ENCODE peak calls at places on chromosome 13, in ten cellular contexts. V is neural crest cell; X is nephron progenitor cell; F is astrocyte of the spinal cord; L is left ventricle myocardium inferior; N is adrenal gland; S is fibroblast of lung; C is sigmoid colon; R is ovary; W is activated CD8-positive, alpha-beta T cell treated with anti-CD3 and anti-CD28 coated beads for 36 hours. K is an unnamed sample.
A peak's percentile ranks its signal among the peaks of the same experiment; 100 is the strongest.

GRCh38 chr13:19860884-19861655 is 2.4 kb downstream of the ZMYM5 start:
- DNase-seq in W (peak; percentile 50), F (peak; percentile 64), C (no peak), L (no peak), N (no peak), V (no peak), X (no peak), S (peak; percentile 55), R (no peak), K (no peak)

GRCh38 chr13:34591801-34592454 is 350.1 kb upstream of the NBEA start:
- DNase-seq in V (no peak), R (no peak), S (no peak), X (no peak), N (no peak), F (no peak), C (no peak), L (peak; percentile 49), W (no peak), K (no peak)

GRCh38 chr13:109412232-109412935 is 374.0 kb downstream of the IRS2 start:
- DNase-seq in V (peak; percentile 54), N (peak; percentile 85), L (peak; percentile 55), X (peak; percentile 72), F (peak; percentile 80), W (no peak), R (peak; percentile 70), S (peak; percentile 36), C (no peak), K (no peak)

GRCh38 chr13:38348890-38349289 is 761 bp upstream of the UFM1 start:
- DNase-seq in S (no peak), L (no peak), X (peak; percentile 6), N (no peak), F (peak; percentile 48), W (peak; percentile 61), C (no peak), V (no peak), R (no peak), K (no peak)

GRCh38 chr13:40665061-40665753 is 1.2 kb downstream of the FOXO1 start:
- DNase-seq in R (peak; percentile 62), S (no peak), X (peak; percentile 58), N (peak; percentile 73), F (peak; percentile 12), L (peak; percentile 54), W (peak; percentile 53), V (peak; percentile 30), C (no peak), K (peak; percentile 64)

GRCh38 chr13:100106005-100106404 is 17.1 kb downstream of the PCCA start:
- DNase-seq in F (peak; percentile 63), N (no peak), C (no peak), V (no peak), L (no peak), R (no peak), W (no peak), X (no peak), S (no peak), K (no peak)

GRCh38 chr13:95462801-95463200 is 89.7 kb upstream of the CLDN10 start:
- DNase-seq in N (peak; percentile 24), V (no peak), F (no peak), C (no peak), W (no peak), X (no peak), L (no peak), S (no peak), R (no peak), K (no peak)

GRCh38 chr13:42137856-42138537 is 89.5 kb downstream of the DGKH start:
- DNase-seq in V (no peak), N (no peak), L (no peak), W (no peak), R (no peak), F (peak; percentile 37), S (no peak), C (no peak), X (no peak), K (peak; percentile 10)

GRCh38 chr13:109783815-109784589 is 2.4 kb downstream of the IRS2 start:
- DNase-seq in W (no peak), N (no peak), C (no peak), R (peak; percentile 50), V (no peak), X (no peak), S (no peak), L (no peak), F (peak; percentile 29), K (no peak)

GRCh38 chr13:95182570-95183285 is 118.5 kb downstream of the ABCC4 start:
- DNase-seq in R (no peak), S (no peak), L (no peak), F (no peak), C (no peak), V (no peak), X (no peak), N (no peak), W (no peak), K (peak; percentile 23)

GRCh38 chr13:45068036-45069001 is 52.0 kb upstream of the GTF2F2 start:
- DNase-seq in S (no peak), V (no peak), C (no peak), W (no peak), R (no peak), N (no peak), F (no peak), X (no peak), L (no peak), K (no peak)

GRCh38 chr13:102846261-102847015 is 606 bp downstream of the ERCC5 start:
- DNase-seq in C (peak; percentile 73), R (peak; percentile 31), S (peak; percentile 41), W (peak; percentile 70), X (peak; percentile 24), V (peak; percentile 7), L (peak; percentile 25), F (peak; percentile 39), N (peak; percentile 70), K (peak; percentile 22)

GRCh38 chr13:23146811-23147245 is 34.0 kb upstream of the SGCG start:
- DNase-seq in N (no peak), X (no peak), S (peak; percentile 82), R (no peak), L (no peak), F (no peak), V (no peak), W (no peak), C (no peak), K (no peak)

DNA sequence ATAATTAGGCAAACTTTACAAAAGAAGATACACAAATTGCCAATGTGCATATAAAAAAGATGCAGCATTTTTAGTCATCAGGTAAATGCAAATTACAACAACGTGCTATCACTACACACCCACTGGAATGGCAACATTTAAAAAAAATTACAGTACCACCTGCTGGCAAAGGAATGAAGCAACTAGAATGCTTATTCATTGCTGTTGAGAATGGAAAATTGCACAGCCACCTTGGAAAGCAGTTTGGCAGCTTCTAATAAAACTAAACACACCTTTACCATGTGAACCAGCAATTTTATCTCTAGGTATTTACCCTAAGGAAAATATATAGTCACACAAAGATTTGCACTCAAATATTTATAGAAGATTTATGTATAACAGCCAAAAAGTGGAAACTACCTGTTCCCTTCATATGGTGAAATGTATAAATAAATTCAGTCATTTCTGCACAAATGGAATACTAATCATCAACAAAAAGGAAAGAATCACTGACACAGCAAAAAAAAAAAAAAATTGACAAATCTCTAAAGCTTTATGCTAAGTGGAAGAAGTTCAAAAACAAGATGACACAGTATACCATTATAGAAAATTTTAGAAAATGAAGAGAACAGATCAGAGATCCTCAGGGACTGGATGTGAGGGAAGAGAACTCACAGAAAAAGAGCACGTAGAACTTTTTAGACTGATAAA is 30.3 kb downstream of the OXGR1 start:
- DNase-seq in S (no peak), L (no peak), R (no peak), C (no peak), N (no peak), V (no peak), X (no peak), W (no peak), F (no peak), K (no peak)
- TF ChIP-seq CTCF in S (no peak), L (no peak), R (no peak), C (no peak), N (no peak), V (no peak), X (no peak), W (no peak), F (no peak), K (no peak)

GRCh38 chr13:37049810-37050209 is 9.7 kb downstream of the SUPT20H start:
- DNase-seq in W (no peak), C (no peak), X (no peak), N (no peak), S (no peak), L (no peak), V (no peak), F (no peak), R (no peak), K (no peak)
- TF ChIP-seq CTCF in W (peak; percentile 5), C (no peak), X (no peak), N (no peak), S (no peak), L (no peak), V (peak; percentile 28), F (peak; percentile 14), R (no peak), K (peak; percentile 13)

DNA sequence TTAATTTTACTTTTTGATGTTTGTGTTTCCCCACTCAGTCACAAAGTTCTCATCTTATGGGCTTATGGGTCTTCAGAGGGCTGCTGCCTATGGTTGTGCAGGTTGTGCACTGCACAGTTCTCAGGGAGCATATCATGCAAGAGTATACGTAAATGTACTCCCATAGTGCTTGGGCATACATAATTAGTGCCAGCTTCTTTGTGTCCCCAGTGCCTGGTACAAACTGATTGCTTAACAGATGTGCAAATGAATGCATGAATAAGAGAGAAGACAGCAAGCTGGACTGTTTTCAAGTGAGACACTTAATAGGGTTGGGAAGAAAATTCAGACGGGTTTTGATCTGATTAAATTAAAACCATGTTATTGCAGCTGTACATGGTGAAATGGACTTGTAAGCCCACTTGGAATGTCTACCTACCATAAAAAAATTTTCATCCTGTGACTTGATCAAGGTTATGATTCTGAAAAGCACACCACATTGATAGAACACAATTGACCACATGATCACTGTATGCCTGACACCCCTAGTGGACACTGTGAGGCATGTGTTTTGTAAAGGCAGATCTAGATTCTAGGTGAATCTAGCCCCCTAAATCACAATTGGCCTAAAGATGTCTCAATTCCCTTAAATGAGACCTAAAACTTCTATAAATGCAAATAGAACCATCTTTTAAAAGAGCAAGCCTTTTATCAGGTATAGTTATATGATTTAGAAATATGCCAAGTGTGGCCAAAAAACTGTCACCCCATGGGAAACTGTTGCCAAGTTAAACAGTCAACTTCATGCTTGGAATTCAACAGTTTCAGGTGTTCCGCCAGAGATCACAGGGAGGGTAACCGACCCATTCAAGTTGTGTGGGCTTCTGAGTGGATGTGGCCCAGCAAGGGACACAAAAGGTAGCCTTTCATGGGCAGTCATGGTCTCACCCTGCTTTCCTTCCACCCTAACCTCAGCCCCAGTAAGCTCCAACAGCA is 27.9 kb downstream of the FAM124A start:
- DNase-seq in R (no peak), N (no peak), W (no peak), X (no peak), L (no peak), S (no peak), C (no peak), F (no peak), V (no peak), K (peak; percentile 64)
- TF ChIP-seq CTCF in R (no peak), N (peak; percentile 40), W (no peak), X (peak; percentile 33), L (peak; percentile 40), S (no peak), C (no peak), F (peak; percentile 48), V (peak; percentile 56), K (peak; percentile 35)

DNA sequence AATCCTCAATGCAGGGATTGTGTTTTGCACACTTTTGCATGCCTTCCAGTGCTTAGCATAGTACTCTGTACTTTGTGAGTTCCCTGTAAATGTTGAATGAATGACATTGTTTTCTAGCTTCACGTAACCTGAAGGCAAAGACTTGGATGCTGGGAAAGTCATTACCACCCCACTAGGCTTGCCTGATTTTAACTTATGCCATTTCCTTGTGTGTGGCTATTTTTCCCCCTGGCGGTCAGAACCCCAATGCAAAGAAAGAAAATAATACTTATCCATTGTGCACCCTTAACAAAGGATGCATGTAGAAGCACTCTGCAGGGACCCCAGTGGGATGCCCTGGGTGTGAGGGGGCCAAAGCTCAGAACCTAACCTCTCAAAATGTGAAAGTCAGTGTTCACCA is 1.2 kb upstream of the ENOX1 start:
- DNase-seq in X (no peak), F (peak; percentile 61), N (no peak), S (peak; percentile 68), W (no peak), C (no peak), V (peak; percentile 40), L (no peak), R (no peak), K (peak; percentile 12)
- TF ChIP-seq CTCF in X (no peak), F (peak; percentile 64), N (no peak), S (peak; percentile 63), W (no peak), C (peak; percentile 47), V (no peak), L (peak; percentile 45), R (peak; percentile 16), K (no peak)

K was measured in GM13977.